ENCODE peak calls at places on chromosomes 2 and 18, in eight cellular contexts. H is erythroblast, A is AML-193, C is foreskin fibroblast, R is NCI-H1694 treated with DMSO at 0.1 percent for 48 hours, K is lower lobe of right lung, F is RPMI8226, U is HTR-8/SVneo. N is an unnamed sample.

GRCh38 chr18:24396082-24396623 is 1.5 kb downstream of the OSBPL1A start:
- DNase-seq in H (peak; percentile 23), U (no peak), C (no peak), A (no peak), R (no peak), F (no peak), K (no peak), N (peak; percentile 38)

GRCh38 chr2:184566716-184567115 is 31.6 kb upstream of the ZNF804A start:
- DNase-seq in H (no peak), C (no peak), R (no peak), U (no peak), K (no peak), A (no peak), F (no peak), N (no peak)

GRCh38 chr2:33212151-33212550 is 264.3 kb upstream of the RASGRP3 start:
- DNase-seq in U (no peak), A (no peak), H (peak; percentile 73), C (peak; percentile 94), F (no peak), K (no peak), R (no peak), N (peak; percentile 96)

GRCh38 chr2:53234548-53234903 is 533.1 kb upstream of the CHAC2 start:
- DNase-seq in F (no peak), K (no peak), A (no peak), C (no peak), U (peak; percentile 21), R (no peak), H (no peak), N (peak; percentile 19)

GRCh38 chr2:240622631-240623235 is 2.5 kb upstream of the GPR35 start:
- DNase-seq in K (peak; percentile 60), C (no peak), R (no peak), A (no peak), U (no peak), F (peak; percentile 53), H (no peak), N (no peak)

GRCh38 chr2:128765822-128766221 is 447.2 kb upstream of the HS6ST1 start:
- DNase-seq in C (no peak), A (no peak), K (no peak), R (no peak), H (no peak), U (no peak), F (no peak), N (no peak)

GRCh38 chr2:27776097-27776496 is 4.6 kb downstream of the MRPL33 start:
- DNase-seq in F (no peak), U (peak; percentile 50), H (no peak), A (no peak), K (no peak), R (no peak), C (peak; percentile 89), N (peak; percentile 63)

GRCh38 chr18:6058941-6059340 is 163.6 kb upstream of the TMEM200C start:
- DNase-seq in U (no peak), K (no peak), C (peak; percentile 15), F (no peak), R (no peak), H (no peak), A (no peak), N (peak; percentile 69)

GRCh38 chr2:86003967-86004366 is 101.7 kb downstream of the POLR1A start:
- DNase-seq in H (peak; percentile 27), A (no peak), C (no peak), R (no peak), K (no peak), F (no peak), U (no peak), N (no peak)

GRCh38 chr18:59149416-59149815 is 9.7 kb downstream of the SEC11C start:
- DNase-seq in R (no peak), U (no peak), C (no peak), A (no peak), H (no peak), K (no peak), F (no peak), N (no peak)

GRCh38 chr2:213237251-213237650 is 47.0 kb upstream of the SPAG16 start:
- DNase-seq in R (no peak), U (no peak), A (no peak), C (no peak), H (no peak), K (no peak), F (no peak), N (no peak)

GRCh38 chr2:14642499-14642898 is 10.0 kb downstream of the LRATD1 start:
- DNase-seq in K (no peak), H (no peak), F (no peak), R (no peak), A (no peak), C (no peak), U (no peak), N (no peak)